ENCODE peak calls at places on chromosomes 12 and 14, in ten cellular contexts. R, X, O, G, D, U, B, Z, I and F are unnamed samples.

GRCh38 chr12:12954361-12954760 is 2.4 kb upstream of the GPRC5D start:
- DNase-seq in O (no peak), Z (no peak), U (no peak), D (no peak), I (no peak), G (no peak), B (no peak), X (no peak), R (no peak), F (no peak)

GRCh38 chr12:116590561-116590960 is 31.4 kb downstream of the MAP1LC3B2 start:
- DNase-seq in U (no peak), B (no peak), G (no peak), O (no peak), Z (no peak), X (no peak), D (peak), I (no peak), R (no peak), F (no peak)

GRCh38 chr14:101500061-101500460 is 61.2 kb upstream of the DIO3 start:
- DNase-seq in D (peak), B (no peak), U (no peak), R (no peak), I (no peak), O (no peak), X (no peak), Z (no peak), G (no peak), F (no peak)

GRCh38 chr12:28963554-28963953 is 185.5 kb upstream of the FAR2 start:
- DNase-seq in I (no peak), D (no peak), R (peak), G (no peak), B (peak), U (no peak), Z (peak), O (no peak), X (no peak), F (no peak)

GRCh38 chr12:47419500-47419899 is 286.3 kb downstream of the RPAP3 start:
- DNase-seq in O (no peak), U (no peak), X (no peak), R (peak), I (no peak), G (no peak), Z (no peak), B (no peak), D (no peak), F (no peak)

GRCh38 chr14:35159742-35160409 is 37.5 kb downstream of the PRORP start:
- DNase-seq in X (no peak), D (no peak), B (peak), G (no peak), R (peak), U (no peak), O (no peak), I (no peak), Z (no peak), F (no peak)

GRCh38 chr14:94386085-94387031 is 2.0 kb downstream of the SERPINA1 start:
- DNase-seq in U (no peak), Z (no peak), O (no peak), R (no peak), X (no peak), B (no peak), I (no peak), G (no peak), D (no peak), F (no peak)

GRCh38 chr14:58760121-58760520 is 122.4 kb downstream of the DACT1 start:
- DNase-seq in O (no peak), B (no peak), D (no peak), G (no peak), X (no peak), U (no peak), Z (no peak), R (no peak), I (no peak), F (no peak)

GRCh38 chr14:33765251-33765650 is 185.6 kb downstream of the EGLN3 start:
- DNase-seq in O (peak), G (no peak), U (no peak), I (no peak), B (no peak), X (no peak), R (no peak), Z (peak), D (no peak), F (no peak)

GRCh38 chr14:99212199-99212598 is 59.8 kb downstream of the BCL11B start:
- DNase-seq in U (no peak), B (no peak), O (no peak), Z (no peak), G (no peak), X (no peak), I (no peak), R (no peak), D (no peak), F (no peak)

GRCh38 chr12:48068457-48068856 is 37.4 kb downstream of the SENP1 start:
- DNase-seq in B (no peak), O (no peak), G (no peak), Z (no peak), X (no peak), I (no peak), D (no peak), R (no peak), U (no peak), F (no peak)

GRCh38 chr12:118874698-118875548 is 106.4 kb upstream of the SRRM4 start:
- DNase-seq in I (no peak), O (peak), D (peak), G (no peak), R (no peak), B (no peak), U (no peak), X (no peak), Z (peak), F (no peak)

GRCh38 chr12:40325349-40325960 is 100.7 kb downstream of the LRRK2 start:
- DNase-seq in D (peak), R (peak), O (peak), Z (peak), X (no peak), B (peak), G (no peak), I (no peak), U (no peak), F (peak)

GRCh38 chr12:6766651-6767300 is 613 bp downstream of the PTMS start:
- DNase-seq in I (no peak), U (peak), X (no peak), O (peak), Z (peak), D (peak), G (peak), B (peak), R (peak), F (peak)

GRCh38 chr12:110933326-110933974 is 13.1 kb upstream of the MYL2 start:
- DNase-seq in X (no peak), B (no peak), O (no peak), D (no peak), G (no peak), I (no peak), U (no peak), Z (no peak), R (no peak), F (no peak)

GRCh38 chr14:31457665-31458659 is 656 bp upstream of the DTD2 start:
- DNase-seq in I (no peak), U (no peak), G (no peak), X (no peak), O (no peak), D (no peak), Z (peak), R (no peak), B (no peak), F (no peak)

GRCh38 chr14:93081875-93082570 is 33.7 kb downstream of the ITPK1 start:
- DNase-seq in Z (no peak), G (no peak), B (no peak), I (peak), D (no peak), U (peak), O (no peak), R (no peak), X (no peak), F (peak)

GRCh38 chr12:68113644-68114043 is 45.9 kb downstream of the IFNG start:
- DNase-seq in U (peak), B (peak), I (no peak), X (no peak), R (no peak), D (no peak), Z (peak), O (no peak), G (no peak), F (no peak)

GRCh38 chr12:24615967-24616411 is 332.9 kb downstream of the BCAT1 start:
- DNase-seq in I (no peak), Z (no peak), O (no peak), X (no peak), G (no peak), D (peak), U (no peak), R (no peak), B (no peak), F (no peak)

GRCh38 chr12:119686776-119687175 is 18.8 kb downstream of the PRKAB1 start:
- DNase-seq in B (no peak), X (no peak), O (no peak), D (no peak), R (no peak), Z (no peak), U (no peak), G (no peak), I (no peak), F (no peak)

GRCh38 chr12:120064054-120064940 is 52.3 kb downstream of the RAB35 start:
- DNase-seq in X (no peak), B (no peak), G (no peak), U (no peak), O (peak), R (no peak), Z (no peak), D (peak), I (no peak), F (no peak)

GRCh38 chr12:31876568-31877424 is 82.4 kb upstream of the RESF1 start:
- DNase-seq in B (no peak), Z (no peak), D (no peak), X (no peak), U (no peak), G (no peak), O (peak), I (no peak), R (no peak), F (no peak)

GRCh38 chr12:133130808-133131128 is 341 bp downstream of the ZNF10 start:
- DNase-seq in B (no peak), O (no peak), Z (no peak), X (peak), G (peak), I (no peak), D (peak), U (peak), R (no peak), F (no peak)

GRCh38 chr12:6199531-6200265 is 502 bp upstream of the CD9 start:
- DNase-seq in B (no peak), X (no peak), I (no peak), R (no peak), G (no peak), Z (peak), O (no peak), D (peak), U (no peak), F (no peak)